ENCODE peak calls at places on chromosomes 2 and 18, in ten cellular contexts. L, A, C, G, F, V, E, U, H and X are unnamed samples.

GRCh38 chr2:72862239-72862988 is 24.8 kb upstream of the SPR start:
- DNase-seq in L (peak; percentile 92), A (peak; percentile 75), C (peak; percentile 87), G (peak; percentile 96), F (peak; percentile 67), V (peak; percentile 77), E (peak; percentile 82), U (peak; percentile 89), H (peak; percentile 97), X (peak; percentile 96)

GRCh38 chr18:23077493-23078256 is 57.6 kb upstream of the CABLES1 start:
- DNase-seq in L (peak; percentile 9), A (no peak), C (no peak), G (no peak), F (no peak), V (no peak), E (no peak), U (no peak), H (no peak), X (peak; percentile 27)

GRCh38 chr2:241560883-241561474 is 2.4 kb downstream of the BOK start:
- DNase-seq in L (no peak), A (no peak), C (no peak), G (no peak), F (no peak), V (peak; percentile 49), E (no peak), U (peak; percentile 32), H (no peak), X (no peak)

GRCh38 chr2:196314780-196315179 is 143.4 kb upstream of the STK17B start:
- DNase-seq in L (no peak), A (no peak), C (no peak), G (no peak), F (no peak), V (peak; percentile 68), E (no peak), U (no peak), H (no peak), X (no peak)

GRCh38 chr2:76128622-76129021 is 417.9 kb upstream of the GCFC2 start:
- DNase-seq in L (no peak), A (no peak), C (no peak), G (no peak), F (no peak), V (no peak), E (no peak), U (no peak), H (no peak), X (no peak)

GRCh38 chr2:20326163-20326780 is 24.4 kb downstream of the PUM2 start:
- DNase-seq in L (peak; percentile 69), A (peak; percentile 30), C (peak; percentile 53), G (peak; percentile 57), F (no peak), V (peak; percentile 55), E (peak; percentile 42), U (no peak), H (no peak), X (peak; percentile 76)

GRCh38 chr2:68336192-68336591 is 16.4 kb upstream of the CNRIP1 start:
- DNase-seq in L (no peak), A (peak; percentile 24), C (no peak), G (no peak), F (no peak), V (peak; percentile 81), E (no peak), U (no peak), H (no peak), X (no peak)

GRCh38 chr2:115825912-115826311 is 1383.5 kb downstream of the DPP10 start:
- DNase-seq in L (no peak), A (no peak), C (no peak), G (no peak), F (no peak), V (no peak), E (no peak), U (no peak), H (no peak), X (no peak)

GRCh38 chr18:55097406-55098170 is 138.3 kb upstream of the CCDC68 start:
- DNase-seq in L (no peak), A (no peak), C (no peak), G (no peak), F (no peak), V (peak; percentile 86), E (peak; percentile 18), U (no peak), H (no peak), X (peak; percentile 22)

GRCh38 chr2:19185061-19185460 is 173.4 kb downstream of the OSR1 start:
- DNase-seq in L (no peak), A (no peak), C (no peak), G (no peak), F (no peak), V (no peak), E (no peak), U (no peak), H (no peak), X (no peak)

GRCh38 chr2:85771486-85771885 is 17.7 kb downstream of the ATOH8 start:
- DNase-seq in L (no peak), A (no peak), C (no peak), G (no peak), F (no peak), V (no peak), E (no peak), U (no peak), H (no peak), X (no peak)

GRCh38 chr2:85773692-85774091 is 19.9 kb downstream of the ATOH8 start:
- DNase-seq in L (no peak), A (no peak), C (no peak), G (no peak), F (no peak), V (no peak), E (no peak), U (no peak), H (no peak), X (no peak)

GRCh38 chr2:85772019-85772745 is 18.4 kb downstream of the ATOH8 start:
- DNase-seq in L (peak; percentile 92), A (peak; percentile 100), C (peak; percentile 100), G (peak; percentile 75), F (peak; percentile 99), V (peak; percentile 99), E (peak; percentile 99), U (peak; percentile 93), H (peak; percentile 91), X (peak; percentile 79)

GRCh38 chr2:85774126-85774978 is 20.6 kb downstream of the ATOH8 start:
- DNase-seq in L (no peak), A (no peak), C (no peak), G (no peak), F (no peak), V (no peak), E (no peak), U (no peak), H (no peak), X (no peak)

GRCh38 chr2:85772841-85773491 is 19.2 kb downstream of the ATOH8 start:
- DNase-seq in L (no peak), A (no peak), C (peak; percentile 55), G (no peak), F (no peak), V (no peak), E (no peak), U (no peak), H (no peak), X (no peak)
- H3K27ac ChIP-seq in L (peak overlapping the region; percentile 88), A (peak overlapping the region; percentile 97), C (peak overlapping the region; percentile 84), G (no peak overlapping the region), F (peak overlapping the region; percentile 73), V (peak overlapping the region; percentile 97), E (peak overlapping the region; percentile 86), U (peak overlapping the region; percentile 62), H (no peak overlapping the region), X (peak overlapping the region; percentile 9)

GRCh38 chr18:70522183-70522582 is 233.3 kb downstream of the SOCS6 start:
- DNase-seq in L (no peak), A (no peak), C (no peak), G (no peak), F (no peak), V (no peak), E (no peak), U (no peak), H (no peak), X (no peak)
- H3K9me3 ChIP-seq in L (no peaks in the 10 kb centered on the region), A (no peaks in the 10 kb centered on the region), C (no peaks in the 10 kb centered on the region), G (no peaks in the 10 kb centered on the region), F (no peaks in the 10 kb centered on the region), V (no peaks in the 10 kb centered on the region), E (no peaks in the 10 kb centered on the region), U (no peaks in the 10 kb centered on the region), H (no peaks in the 10 kb centered on the region), X (no peaks in the 10 kb centered on the region)

GRCh38 chr2:16614314-16614860 is 51.2 kb downstream of the CYRIA start:
- DNase-seq in L (no peak), A (no peak), C (no peak), G (no peak), F (no peak), V (peak; percentile 31), E (no peak), U (no peak), H (no peak), X (no peak)

GRCh38 chr2:16615687-16616615 is 49.7 kb downstream of the CYRIA start:
- DNase-seq in L (no peak), A (no peak), C (no peak), G (no peak), F (no peak), V (no peak), E (peak; percentile 27), U (no peak), H (no peak), X (no peak)

GRCh38 chr2:16615246-16615645 is 50.4 kb downstream of the CYRIA start:
- DNase-seq in L (no peak), A (no peak), C (no peak), G (no peak), F (no peak), V (no peak), E (no peak), U (no peak), H (no peak), X (no peak)

GRCh38 chr2:16612490-16612889 is 53.1 kb downstream of the CYRIA start:
- DNase-seq in L (no peak), A (no peak), C (no peak), G (no peak), F (no peak), V (no peak), E (no peak), U (no peak), H (no peak), X (no peak)

DNA sequence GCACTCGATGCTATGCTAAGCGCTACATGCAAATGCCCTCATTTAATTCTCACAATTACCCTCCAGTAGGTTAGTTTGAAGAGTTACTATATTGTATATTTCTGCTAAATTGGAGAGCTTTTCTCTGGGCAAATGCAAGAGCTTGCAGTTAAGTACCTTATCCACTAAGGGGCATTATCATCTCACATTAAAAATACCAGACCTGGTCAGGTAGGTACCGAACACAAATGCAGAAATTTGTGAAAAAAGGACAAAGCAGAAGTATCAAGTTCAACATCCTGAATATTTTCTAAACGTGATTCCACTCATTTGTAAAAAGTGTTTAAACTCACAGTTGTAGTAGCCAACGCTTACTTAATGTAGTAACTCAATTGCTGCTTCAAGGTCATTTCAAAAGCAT is 52.2 kb downstream of the CYRIA start:
- DNase-seq in L (no peak), A (no peak), C (no peak), G (peak; percentile 36), F (no peak), V (peak; percentile 15), E (no peak), U (no peak), H (no peak), X (no peak)
- TF ChIP-seq CTCF in L (peak; percentile 50), A (peak; percentile 35), C (no peak), G (peak; percentile 64), F (peak; percentile 15), V (peak; percentile 34), E (peak; percentile 48), U (peak; percentile 46), H (peak; percentile 68), X (peak; percentile 46)

DNA sequence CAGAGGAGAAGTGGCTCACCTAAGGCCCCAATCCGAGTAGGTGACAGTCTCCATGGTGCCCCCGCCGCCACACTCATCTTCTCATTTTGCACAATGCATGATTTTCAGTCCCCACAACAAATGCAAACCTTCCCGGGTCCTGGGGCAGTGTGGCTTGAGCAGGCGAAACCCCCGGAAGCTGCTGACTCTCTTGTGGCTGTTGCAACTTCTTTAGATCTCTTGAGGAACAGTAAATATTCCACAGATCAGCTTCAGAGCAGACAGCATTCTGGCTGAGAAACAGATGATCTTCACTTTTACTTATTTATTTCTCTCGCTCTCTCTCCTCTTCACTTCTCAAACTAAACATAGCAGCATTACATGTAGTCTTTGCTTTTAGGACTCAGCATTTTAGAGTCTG is 51.9 kb downstream of the ASAP2 start:
- DNase-seq in L (no peak), A (no peak), C (no peak), G (no peak), F (no peak), V (no peak), E (no peak), U (no peak), H (no peak), X (no peak)
- H3K27ac ChIP-seq in L (no peak overlapping the region), A (peak overlapping the region; percentile 65), C (peak overlapping the region; percentile 66), G (peak overlapping the region; percentile 54), F (peak overlapping the region; percentile 71), V (peak overlapping the region; percentile 58), E (peak overlapping the region; percentile 88), U (peak overlapping the region; percentile 49), H (no peak overlapping the region), X (no peak overlapping the region)